ENCODE peak calls at places on chromosome 15, in four cellular contexts. W, J, E and S are unnamed samples.

GRCh38 chr15:84915011-84915958 is 30.8 kb downstream of the SLC28A1 start:
- DNase-seq in W (peak), J (peak), E (no peak), S (no peak)

GRCh38 chr15:39855400-39855799 is 64.7 kb downstream of the GPR176 start:
- DNase-seq in W (no peak), J (no peak), E (no peak), S (no peak)

GRCh38 chr15:34588046-34588674 is 4.7 kb upstream of the GOLGA8B start:
- DNase-seq in W (peak), J (peak), E (peak), S (no peak)

GRCh38 chr15:39131605-39132004 is 449.3 kb upstream of the THBS1 start:
- DNase-seq in W (no peak), J (no peak), E (no peak), S (no peak)

GRCh38 chr15:74780983-74781672 is 752 bp upstream of the CSK start:
- DNase-seq in W (no peak), J (peak), E (no peak), S (no peak)

GRCh38 chr15:90231028-90232017 is 2.4 kb downstream of the CIB1 start:
- DNase-seq in W (no peak), J (no peak), E (peak), S (no peak)

GRCh38 chr15:92205255-92205739 is 188.4 kb upstream of the ST8SIA2 start:
- DNase-seq in W (no peak), J (no peak), E (no peak), S (no peak)

GRCh38 chr15:37131639-37132038 is 31.3 kb upstream of the MEIS2 start:
- DNase-seq in W (no peak), J (no peak), E (no peak), S (no peak)

GRCh38 chr15:33729648-33730047 is 238.6 kb upstream of the CHRM5 start:
- DNase-seq in W (no peak), J (no peak), E (no peak), S (no peak)